ENCODE peak calls at places on chromosomes 5 and 9, in nine cellular contexts. C is tibial artery, W is caudate nucleus, O is RWPE2, M is esophagus squamous epithelium, R is cardiac muscle cell, N is heart right ventricle, G is lung, V is coronary artery. H is an unnamed sample.

GRCh38 chr9:28720746-28721145 is 1147.5 kb upstream of the C9orf72 start:
- DNase-seq in C (no peak), W (no peak), O (no peak), M (no peak), R (no peak), N (no peak), G (no peak), V (no peak), H (no peak)

GRCh38 chr9:12935714-12936113 is 160.9 kb downstream of the LURAP1L start:
- DNase-seq in C (no peak), W (no peak), O (no peak), M (no peak), R (peak; percentile 94), N (no peak), G (no peak), V (no peak), H (no peak)

GRCh38 chr9:100720922-100721321 is 143.0 kb downstream of the CAVIN4 start:
- DNase-seq in C (no peak), W (no peak), O (no peak), M (no peak), R (peak; percentile 95), N (no peak), G (no peak), V (no peak), H (no peak)

GRCh38 chr5:109703827-109704226 is 14.1 kb downstream of the MAN2A1 start:
- DNase-seq in C (no peak), W (no peak), O (no peak), M (no peak), R (no peak), N (no peak), G (no peak), V (no peak), H (no peak)

GRCh38 chr9:38112010-38112409 is 43.0 kb upstream of the SHB start:
- DNase-seq in C (no peak), W (no peak), O (no peak), M (no peak), R (no peak), N (no peak), G (no peak), V (peak; percentile 11), H (no peak)

GRCh38 chr5:180641566-180641900 is 7.9 kb downstream of the FLT4 start:
- DNase-seq in C (peak; percentile 34), W (no peak), O (no peak), M (no peak), R (no peak), N (no peak), G (no peak), V (no peak), H (no peak)

GRCh38 chr5:54663876-54664275 is 146.3 kb downstream of the SNX18 start:
- DNase-seq in C (peak; percentile 86), W (peak; percentile 10), O (no peak), M (no peak), R (peak; percentile 92), N (no peak), G (no peak), V (no peak), H (peak; percentile 32)

GRCh38 chr5:74334434-74335364 is 305.8 kb downstream of the ENC1 start:
- DNase-seq in C (no peak), W (no peak), O (no peak), M (no peak), R (no peak), N (no peak), G (no peak), V (no peak), H (no peak)

GRCh38 chr9:133738039-133738805 is at the start of gene SARDH:
- DNase-seq in C (peak; percentile 67), W (no peak), O (peak; percentile 53), M (no peak), R (peak; percentile 72), N (peak; percentile 51), G (peak; percentile 63), V (peak; percentile 71), H (no peak)

GRCh38 chr9:76859860-76860259 is 46.1 kb downstream of the PRUNE2 start:
- DNase-seq in C (no peak), W (no peak), O (no peak), M (no peak), R (no peak), N (no peak), G (no peak), V (no peak), H (no peak)

GRCh38 chr5:158634713-158635112 is 465.0 kb downstream of the EBF1 start:
- DNase-seq in C (no peak), W (no peak), O (no peak), M (no peak), R (peak; percentile 80), N (no peak), G (no peak), V (no peak), H (no peak)

GRCh38 chr9:91364702-91365101 is 3.0 kb upstream of the AUH start:
- DNase-seq in C (no peak), W (no peak), O (no peak), M (no peak), R (no peak), N (no peak), G (peak; percentile 18), V (no peak), H (no peak)

GRCh38 chr5:151180291-151180690 is 22.7 kb upstream of the ANXA6 start:
- DNase-seq in C (no peak), W (no peak), O (no peak), M (no peak), R (no peak), N (no peak), G (no peak), V (no peak), H (no peak)

GRCh38 chr9:126604059-126604685 is 9.6 kb upstream of the LMX1B start:
- DNase-seq in C (no peak), W (no peak), O (peak; percentile 23), M (no peak), R (no peak), N (no peak), G (no peak), V (no peak), H (no peak)

GRCh38 chr5:97142521-97143254 is at the start of gene LIX1:
- DNase-seq in C (no peak), W (peak; percentile 18), O (no peak), M (no peak), R (peak; percentile 58), N (peak; percentile 23), G (no peak), V (no peak), H (no peak)

GRCh38 chr9:96619491-96620154 is at the start of gene CDC14B:
- DNase-seq in C (peak; percentile 93), W (peak; percentile 87), O (peak; percentile 96), M (no peak), R (peak; percentile 95), N (peak; percentile 89), G (peak; percentile 91), V (peak; percentile 85), H (peak; percentile 78)

GRCh38 chr9:96618209-96619108 is 1.2 kb downstream of the CDC14B start:
- DNase-seq in C (peak; percentile 85), W (no peak), O (no peak), M (no peak), R (peak; percentile 58), N (peak; percentile 40), G (no peak), V (peak; percentile 83), H (peak; percentile 49)

GRCh38 chr9:96620155-96620514 is 492 bp upstream of the CDC14B start:
- DNase-seq in C (no peak), W (no peak), O (no peak), M (no peak), R (no peak), N (no peak), G (no peak), V (no peak), H (no peak)

GRCh38 chr9:96617439-96618185 is 2.0 kb downstream of the CDC14B start:
- DNase-seq in C (peak; percentile 71), W (no peak), O (no peak), M (no peak), R (no peak), N (no peak), G (no peak), V (no peak), H (no peak)

DNA sequence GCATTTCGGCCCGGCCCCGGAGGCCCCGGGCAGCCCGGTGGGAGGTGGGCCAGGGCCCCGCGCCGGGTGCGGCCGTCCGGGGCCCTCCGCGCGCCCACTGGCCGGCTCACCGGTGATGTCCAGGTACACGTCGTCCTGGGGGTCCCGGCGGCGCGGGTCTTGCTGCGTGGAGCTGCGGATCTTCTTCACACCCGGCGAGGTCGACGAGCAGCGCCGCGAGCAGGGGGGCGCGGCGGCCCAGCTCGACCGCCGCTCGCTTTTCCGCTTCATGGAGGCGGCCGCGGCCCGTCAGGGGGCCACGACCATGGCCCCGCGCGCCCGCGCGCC is 571 bp downstream of the CDC14B start:
- DNase-seq in C (no peak), W (no peak), O (no peak), M (no peak), R (no peak), N (no peak), G (no peak), V (no peak), H (no peak)
- H3K27ac ChIP-seq in C (peak overlapping the region; percentile 88), W (peak overlapping the region; percentile 72), O (peak overlapping the region; percentile 19), M (peak overlapping the region; percentile 80), R (peak overlapping the region; percentile 86), N (peak overlapping the region; percentile 82), G (no peak overlapping the region), V (peak overlapping the region; percentile 90), H (peak overlapping the region; percentile 95)

DNA sequence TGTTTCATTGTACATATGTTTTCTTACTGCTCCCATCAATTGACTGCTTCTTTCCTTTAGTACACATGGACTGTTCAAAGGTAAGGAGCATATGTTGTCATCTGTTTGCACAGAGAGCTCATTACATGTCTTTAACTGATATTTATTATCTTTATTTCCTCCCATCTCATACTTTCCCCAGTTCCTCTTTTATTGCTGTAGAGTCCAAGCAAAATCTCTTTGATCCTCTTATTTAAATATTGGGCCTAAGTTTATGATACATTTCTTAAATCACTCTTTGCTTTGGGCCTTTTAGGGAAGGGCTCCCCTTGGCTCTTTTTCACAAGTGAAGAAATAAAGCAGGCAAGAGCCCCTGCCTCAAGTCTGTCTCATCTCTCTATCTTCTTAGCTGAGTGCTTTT is 152.3 kb downstream of the DOCK2 start:
- DNase-seq in C (no peak), W (no peak), O (no peak), M (no peak), R (no peak), N (no peak), G (no peak), V (no peak), H (no peak)
- H3K27ac ChIP-seq in C (no peak overlapping the region), W (no peak overlapping the region), O (no peak overlapping the region), M (no peak overlapping the region), R (no peak overlapping the region), N (no peak overlapping the region), G (no peak overlapping the region), V (no peak overlapping the region), H (no peak overlapping the region)

GRCh38 chr9:69030851-69031645 is 4.5 kb upstream of the FXN start:
- DNase-seq in C (no peak), W (no peak), O (no peak), M (no peak), R (no peak), N (no peak), G (no peak), V (no peak), H (no peak)
- H3K27ac ChIP-seq in C (no peak overlapping the region), W (no peak overlapping the region), O (no peak overlapping the region), M (no peak overlapping the region), R (no peak overlapping the region), N (no peak overlapping the region), G (no peak overlapping the region), V (no peak overlapping the region), H (no peak overlapping the region)

DNA sequence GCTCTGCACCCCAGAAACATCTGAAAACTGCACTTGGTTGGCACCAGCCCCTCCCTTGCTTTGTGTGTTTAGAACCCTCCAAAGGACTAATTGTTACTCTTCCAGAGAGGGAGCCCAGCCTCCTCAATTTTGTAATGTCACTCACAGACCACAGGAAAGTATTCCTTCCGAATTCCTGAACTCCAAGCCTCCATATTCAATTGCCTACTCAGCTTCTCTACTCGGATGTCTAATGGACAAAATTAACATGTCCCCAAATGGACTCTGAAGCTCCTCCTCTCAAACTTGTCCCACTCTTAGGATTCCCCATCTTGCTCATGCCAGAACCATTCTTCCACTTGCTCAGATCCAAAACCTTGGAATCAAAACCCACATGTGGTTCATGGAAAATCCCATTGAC is 3.9 kb upstream of the TMEM171 start:
- DNase-seq in C (no peak), W (no peak), O (no peak), M (no peak), R (no peak), N (no peak), G (no peak), V (no peak), H (no peak)
- H3K27ac ChIP-seq in C (no peak overlapping the region), W (no peak overlapping the region), O (no peak overlapping the region), M (no peak overlapping the region), R (no peak overlapping the region), N (no peak overlapping the region), G (no peak overlapping the region), V (no peak overlapping the region), H (no peak overlapping the region)

H was measured in substantia nigra.